ENCODE peak calls at places on chromosomes 2 and 18, in five cellular contexts. J, F, H, A and U are unnamed samples.

GRCh38 chr2:99737526-99737925 is 247.7 kb upstream of the REV1 start:
- DNase-seq in H (no peak), J (no peak), A (no peak), F (no peak), U (no peak)

GRCh38 chr2:73268831-73269685 is 15.2 kb downstream of the FBXO41 start:
- DNase-seq in A (no peak), J (no peak), F (peak), H (no peak), U (peak)

GRCh38 chr2:8819194-8819593 is 18.2 kb downstream of the KIDINS220 start:
- DNase-seq in F (no peak), H (peak), A (peak), J (no peak), U (no peak)

GRCh38 chr18:63619661-63620060 is 24.4 kb downstream of the SERPINB4 start:
- DNase-seq in J (no peak), A (no peak), F (no peak), H (no peak), U (no peak)

GRCh38 chr2:233301811-233302210 is 5.8 kb upstream of the SAG start:
- DNase-seq in J (no peak), A (no peak), F (no peak), H (no peak), U (no peak)

GRCh38 chr2:157747695-157748370 is 119.2 kb upstream of the ACVR1C start:
- DNase-seq in F (no peak), A (peak), H (peak), J (no peak), U (peak)

GRCh38 chr2:126785236-126785635 is 113.5 kb upstream of the TEX51 start:
- DNase-seq in H (no peak), F (no peak), J (no peak), A (no peak), U (no peak)

GRCh38 chr18:7467708-7468466 is 99.2 kb upstream of the PTPRM start:
- DNase-seq in A (peak), F (no peak), J (no peak), H (peak), U (peak)

GRCh38 chr18:60892855-60893254 is 440.4 kb upstream of the CDH20 start:
- DNase-seq in A (peak), H (peak), F (no peak), J (no peak), U (peak)

GRCh38 chr2:236768393-236769140 is 198.9 kb downstream of the ACKR3 start:
- DNase-seq in H (peak), J (no peak), A (peak), F (no peak), U (peak)